ENCODE peak calls at places on chromosomes 2 and 18, in six cellular contexts. Z is K562, S is SK-N-SH, J is GM12878, D is HepG2, O is H1. B is an unnamed sample.

GRCh38 chr2:181025004-181025403 is 44.6 kb downstream of the UBE2E3 start:
- DNase-seq in Z (no peak), S (no peak), J (no peak), D (no peak), O (no peak), B (no peak)

GRCh38 chr2:234448506-234449169 is 48.2 kb downstream of the ARL4C start:
- DNase-seq in Z (no peak), S (no peak), J (no peak), D (no peak), O (no peak), B (no peak)

GRCh38 chr2:89820248-89820647 is 1128.8 kb downstream of the RPIA start:
- DNase-seq in Z (no peak), S (no peak), J (no peak), D (no peak), O (no peak), B (no peak)

GRCh38 chr2:164073053-164073757 is 337.4 kb upstream of the FIGN start:
- DNase-seq in Z (no peak), S (peak), J (no peak), D (no peak), O (no peak), B (no peak)

GRCh38 chr2:203650860-203651613 is 55.4 kb upstream of the CD28 start:
- DNase-seq in Z (peak), S (peak), J (no peak), D (peak), O (no peak), B (peak)

GRCh38 chr2:241074901-241075540 is 27.1 kb downstream of the MTERF4 start:
- DNase-seq in Z (no peak), S (no peak), J (no peak), D (no peak), O (no peak), B (no peak)

GRCh38 chr2:95031726-95032116 is 6.2 kb downstream of the MAL start:
- DNase-seq in Z (no peak), S (no peak), J (no peak), D (no peak), O (no peak), B (no peak)

GRCh38 chr2:239062743-239063142 is 214.9 kb downstream of the TWIST2 start:
- DNase-seq in Z (no peak), S (no peak), J (no peak), D (no peak), O (no peak), B (no peak)

GRCh38 chr18:23189099-23189498 is 53.8 kb downstream of the CABLES1 start:
- DNase-seq in Z (no peak), S (no peak), J (no peak), D (no peak), O (no peak), B (no peak)

GRCh38 chr2:723761-724160 is 46.6 kb upstream of the TMEM18 start:
- DNase-seq in Z (no peak), S (no peak), J (no peak), D (no peak), O (no peak), B (no peak)

GRCh38 chr2:137888845-137889244 is 75.4 kb upstream of the HNMT start:
- DNase-seq in Z (peak), S (peak), J (no peak), D (peak), O (peak), B (no peak)

GRCh38 chr2:101387151-101387807 is at the start of gene CREG2:
- DNase-seq in Z (peak), S (peak), J (no peak), D (peak), O (peak), B (peak)

GRCh38 chr2:67771380-67771779 is 291.4 kb downstream of the C1D start:
- DNase-seq in Z (no peak), S (no peak), J (no peak), D (no peak), O (no peak), B (no peak)

GRCh38 chr18:11322006-11322405 is 172.6 kb upstream of the PIEZO2 start:
- DNase-seq in Z (no peak), S (no peak), J (no peak), D (no peak), O (no peak), B (no peak)

GRCh38 chr2:41475959-41476358 is 571.9 kb upstream of the PKDCC start:
- DNase-seq in Z (no peak), S (no peak), J (no peak), D (no peak), O (no peak), B (no peak)
- TF ChIP-seq GABPA in Z (no peak), S (no peak), J (no peak), D (no peak), O (no peak), B (no peak)

GRCh38 chr2:112694182-112694581 is 26.6 kb upstream of the NT5DC4 start:
- DNase-seq in Z (no peak), S (no peak), J (no peak), D (no peak), O (no peak), B (no peak)
- TF ChIP-seq GABPA in Z (no peak), S (no peak), J (no peak), D (no peak), O (no peak), B (no peak)

GRCh38 chr18:24380163-24380747 is 17.4 kb downstream of the OSBPL1A start:
- DNase-seq in Z (no peak), S (no peak), J (no peak), D (no peak), O (no peak), B (no peak)

GRCh38 chr18:24378598-24378997 is 19.0 kb downstream of the OSBPL1A start:
- DNase-seq in Z (no peak), S (no peak), J (no peak), D (no peak), O (peak), B (no peak)

GRCh38 chr18:24386680-24387079 is 10.9 kb downstream of the OSBPL1A start:
- DNase-seq in Z (no peak), S (no peak), J (no peak), D (no peak), O (no peak), B (peak)

GRCh38 chr18:24381126-24381525 is 16.5 kb downstream of the OSBPL1A start:
- DNase-seq in Z (no peak), S (no peak), J (no peak), D (no peak), O (no peak), B (no peak)
- TF ChIP-seq GABPA in Z (no peak), S (no peak), J (no peak), D (no peak), O (no peak), B (no peak)

GRCh38 chr18:36757081-36757480 is 71.7 kb downstream of the TPGS2 start:
- DNase-seq in Z (peak), S (peak), J (no peak), D (peak), O (no peak), B (no peak)
- TF ChIP-seq GABPA in Z (no peak), S (no peak), J (no peak), D (no peak), O (no peak), B (no peak)

GRCh38 chr18:56575819-56576663 is 62.4 kb downstream of the TXNL1 start:
- DNase-seq in Z (peak), S (peak), J (no peak), D (peak), O (no peak), B (peak)
- TF ChIP-seq GABPA in Z (no peak), S (no peak), J (no peak), D (no peak), O (no peak), B (no peak)

GRCh38 chr2:58680938-58681337 is 439.8 kb upstream of the FANCL start:
- DNase-seq in Z (no peak), S (no peak), J (no peak), D (no peak), O (no peak), B (no peak)
- TF ChIP-seq GABPA in Z (no peak), S (no peak), J (no peak), D (no peak), O (no peak), B (no peak)

DNA sequence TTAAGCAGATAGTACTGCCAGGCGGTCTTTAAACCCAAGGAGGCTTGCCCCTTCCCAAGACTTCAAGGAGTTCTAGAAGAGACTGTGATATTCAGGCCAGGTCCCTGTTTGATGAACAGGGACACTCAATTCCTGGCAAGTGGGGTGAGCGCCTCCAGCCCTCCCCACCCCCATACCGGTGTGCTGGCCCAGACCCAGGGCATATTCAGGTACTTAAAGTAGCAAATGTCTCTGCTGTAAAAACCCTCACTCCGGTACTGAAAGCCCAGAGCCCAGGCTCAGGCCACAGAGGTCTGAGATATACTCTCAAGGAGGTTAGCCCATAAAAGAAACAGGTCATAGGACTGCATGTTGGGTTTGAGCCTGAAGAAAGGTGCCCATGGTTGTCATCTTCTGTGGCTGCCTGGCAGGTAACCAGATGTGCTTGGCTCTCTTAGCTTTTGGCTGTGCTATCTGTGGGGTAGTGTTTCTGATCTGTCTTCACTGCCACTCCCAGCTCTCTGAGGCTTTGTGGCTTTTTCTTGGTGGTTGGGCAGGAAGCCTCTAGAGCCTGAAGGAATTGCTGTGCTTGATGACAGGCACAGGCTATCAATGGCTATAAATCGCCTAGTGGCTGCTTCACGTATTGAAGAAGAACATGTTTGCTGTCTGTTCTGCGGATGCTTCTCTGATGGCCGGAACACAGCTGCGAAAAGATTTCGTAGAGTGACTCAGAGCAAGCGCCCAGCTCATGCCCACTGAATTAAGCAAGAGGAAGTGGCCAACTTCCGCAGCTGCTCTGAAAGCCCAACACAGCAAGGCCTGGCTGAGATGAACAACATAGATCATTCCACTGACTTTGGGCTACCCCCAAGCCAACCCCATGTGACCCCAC is 63.3 kb upstream of the ALPP start:
- DNase-seq in Z (no peak), S (no peak), J (peak), D (no peak), O (no peak), B (peak)
- TF ChIP-seq GABPA in Z (no peak), S (no peak), J (no peak), D (no peak), O (no peak), B (peak)

DNA sequence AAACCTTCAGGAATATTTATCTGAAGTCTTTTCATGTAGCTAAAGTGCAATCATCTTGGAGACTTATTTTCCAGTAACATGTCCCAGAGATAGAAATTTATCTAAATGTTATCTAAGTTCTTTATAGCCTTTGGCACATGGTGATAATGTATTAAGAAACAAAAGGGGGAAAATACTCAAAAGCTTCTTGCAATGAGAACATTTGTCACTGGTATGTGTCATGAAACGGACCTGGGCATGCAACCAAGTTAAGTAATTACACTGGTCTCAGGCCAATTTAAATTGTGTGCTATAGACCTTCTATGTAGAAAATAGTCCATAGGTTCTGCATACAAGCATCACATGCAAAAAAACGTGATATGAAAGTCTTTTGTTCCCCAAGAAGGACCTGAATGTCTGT is 136.2 kb downstream of the SLC8A1 start:
- DNase-seq in Z (no peak), S (no peak), J (no peak), D (no peak), O (no peak), B (no peak)
- TF ChIP-seq GABPA in Z (no peak), S (no peak), J (no peak), D (no peak), O (no peak), B (no peak)